ENCODE peak calls at places on chromosomes 3 and 15, in six cellular contexts. One of them, this sample, is unnamed.

GRCh38 chr15:96332854-96333193 is 2.3 kb downstream of the NR2F2 start:
- DNase-seq in AG09309: no peak
- DNase-seq in stimulated activated CD8-positive, alpha-beta memory T cell treated with anti-CD3 and anti-CD28 coated beads, Interleukin-7, amount 100 ng/mL, for 1 hour: no peak
- DNase-seq in globus pallidus: no peak
- DNase-seq in upper lobe of right lung: no peak
- DNase-seq in C1 segment of cervical spinal cord: no peak
- DNase-seq in this sample: no peak

GRCh38 chr15:85334241-85334640 is 46.2 kb upstream of the AKAP13 start:
- DNase-seq in globus pallidus: no peak
- DNase-seq in stimulated activated CD8-positive, alpha-beta memory T cell treated with anti-CD3 and anti-CD28 coated beads, Interleukin-7, amount 100 ng/mL, for 1 hour: no peak
- DNase-seq in C1 segment of cervical spinal cord: no peak
- DNase-seq in upper lobe of right lung: no peak
- DNase-seq in AG09309: no peak
- DNase-seq in this sample: no peak

GRCh38 chr3:175342196-175342595 is 483.1 kb downstream of the NAALADL2 start:
- DNase-seq in stimulated activated CD8-positive, alpha-beta memory T cell treated with anti-CD3 and anti-CD28 coated beads, Interleukin-7, amount 100 ng/mL, for 1 hour: no peak
- DNase-seq in AG09309: no peak
- DNase-seq in globus pallidus: no peak
- DNase-seq in upper lobe of right lung: no peak
- DNase-seq in C1 segment of cervical spinal cord: no peak
- DNase-seq in this sample: no peak

GRCh38 chr3:30775070-30775469 is 119.4 kb downstream of the GADL1 start:
- DNase-seq in AG09309: no peak
- DNase-seq in stimulated activated CD8-positive, alpha-beta memory T cell treated with anti-CD3 and anti-CD28 coated beads, Interleukin-7, amount 100 ng/mL, for 1 hour: no peak
- DNase-seq in upper lobe of right lung: no peak
- DNase-seq in globus pallidus: no peak
- DNase-seq in C1 segment of cervical spinal cord: no peak
- DNase-seq in this sample: no peak

GRCh38 chr15:82803793-82804574 is 1.9 kb downstream of the FSD2 start:
- DNase-seq in globus pallidus: no peak
- DNase-seq in AG09309: no peak
- DNase-seq in stimulated activated CD8-positive, alpha-beta memory T cell treated with anti-CD3 and anti-CD28 coated beads, Interleukin-7, amount 100 ng/mL, for 1 hour: no peak
- DNase-seq in C1 segment of cervical spinal cord: no peak
- DNase-seq in upper lobe of right lung: no peak
- DNase-seq in this sample: no peak

GRCh38 chr3:36332139-36332538 is 48.2 kb upstream of the STAC start:
- DNase-seq in stimulated activated CD8-positive, alpha-beta memory T cell treated with anti-CD3 and anti-CD28 coated beads, Interleukin-7, amount 100 ng/mL, for 1 hour: no peak
- DNase-seq in AG09309: no peak
- DNase-seq in globus pallidus: no peak
- DNase-seq in upper lobe of right lung: no peak
- DNase-seq in C1 segment of cervical spinal cord: no peak
- DNase-seq in this sample: no peak

GRCh38 chr3:105278688-105279087 is 88.0 kb upstream of the ALCAM start:
- DNase-seq in AG09309: no peak
- DNase-seq in globus pallidus: no peak
- DNase-seq in C1 segment of cervical spinal cord: no peak
- DNase-seq in upper lobe of right lung: no peak
- DNase-seq in stimulated activated CD8-positive, alpha-beta memory T cell treated with anti-CD3 and anti-CD28 coated beads, Interleukin-7, amount 100 ng/mL, for 1 hour: no peak
- DNase-seq in this sample: no peak

GRCh38 chr3:106001923-106002322 is 133.1 kb upstream of the CBLB start:
- DNase-seq in upper lobe of right lung: no peak
- DNase-seq in C1 segment of cervical spinal cord: no peak
- DNase-seq in globus pallidus: no peak
- DNase-seq in stimulated activated CD8-positive, alpha-beta memory T cell treated with anti-CD3 and anti-CD28 coated beads, Interleukin-7, amount 100 ng/mL, for 1 hour: no peak
- DNase-seq in AG09309: no peak
- DNase-seq in this sample: no peak

GRCh38 chr3:20185364-20185732 is 658 bp downstream of the SGO1 start:
- DNase-seq in stimulated activated CD8-positive, alpha-beta memory T cell treated with anti-CD3 and anti-CD28 coated beads, Interleukin-7, amount 100 ng/mL, for 1 hour: no peak
- DNase-seq in AG09309: no peak
- DNase-seq in upper lobe of right lung: no peak
- DNase-seq in globus pallidus: no peak
- DNase-seq in C1 segment of cervical spinal cord: no peak
- DNase-seq in this sample: peak

GRCh38 chr3:99388736-99389135 is 249.7 kb upstream of the COL8A1 start:
- DNase-seq in AG09309: no peak
- DNase-seq in globus pallidus: no peak
- DNase-seq in stimulated activated CD8-positive, alpha-beta memory T cell treated with anti-CD3 and anti-CD28 coated beads, Interleukin-7, amount 100 ng/mL, for 1 hour: no peak
- DNase-seq in upper lobe of right lung: no peak
- DNase-seq in C1 segment of cervical spinal cord: no peak
- DNase-seq in this sample: no peak

GRCh38 chr15:67068724-67069400 is 3.5 kb downstream of the SMAD3 start:
- DNase-seq in upper lobe of right lung: no peak
- DNase-seq in stimulated activated CD8-positive, alpha-beta memory T cell treated with anti-CD3 and anti-CD28 coated beads, Interleukin-7, amount 100 ng/mL, for 1 hour: no peak
- DNase-seq in C1 segment of cervical spinal cord: no peak
- DNase-seq in AG09309: no peak
- DNase-seq in globus pallidus: no peak
- DNase-seq in this sample: no peak

GRCh38 chr3:119580148-119580760 is 962 bp downstream of the ADPRH start:
- DNase-seq in globus pallidus: peak
- DNase-seq in stimulated activated CD8-positive, alpha-beta memory T cell treated with anti-CD3 and anti-CD28 coated beads, Interleukin-7, amount 100 ng/mL, for 1 hour: no peak
- DNase-seq in AG09309: no peak
- DNase-seq in C1 segment of cervical spinal cord: peak
- DNase-seq in upper lobe of right lung: peak
- DNase-seq in this sample: no peak

GRCh38 chr15:57537072-57537471 is 54.6 kb upstream of the MYZAP start:
- DNase-seq in AG09309: peak
- DNase-seq in globus pallidus: no peak
- DNase-seq in upper lobe of right lung: no peak
- DNase-seq in C1 segment of cervical spinal cord: peak
- DNase-seq in stimulated activated CD8-positive, alpha-beta memory T cell treated with anti-CD3 and anti-CD28 coated beads, Interleukin-7, amount 100 ng/mL, for 1 hour: no peak
- DNase-seq in this sample: peak

GRCh38 chr3:168933614-168934013 is 729.9 kb downstream of the MECOM start:
- DNase-seq in globus pallidus: no peak
- DNase-seq in AG09309: peak
- DNase-seq in upper lobe of right lung: no peak
- DNase-seq in C1 segment of cervical spinal cord: no peak
- DNase-seq in stimulated activated CD8-positive, alpha-beta memory T cell treated with anti-CD3 and anti-CD28 coated beads, Interleukin-7, amount 100 ng/mL, for 1 hour: no peak
- DNase-seq in this sample: peak

GRCh38 chr3:196640501-196640968 is 1.0 kb downstream of the NRROS start:
- DNase-seq in AG09309: no peak
- DNase-seq in upper lobe of right lung: peak
- DNase-seq in stimulated activated CD8-positive, alpha-beta memory T cell treated with anti-CD3 and anti-CD28 coated beads, Interleukin-7, amount 100 ng/mL, for 1 hour: no peak
- DNase-seq in C1 segment of cervical spinal cord: no peak
- DNase-seq in globus pallidus: no peak
- DNase-seq in this sample: no peak

GRCh38 chr3:136512391-136512790 is 239.8 kb downstream of the STAG1 start:
- DNase-seq in C1 segment of cervical spinal cord: no peak
- DNase-seq in upper lobe of right lung: no peak
- DNase-seq in AG09309: peak
- DNase-seq in globus pallidus: no peak
- DNase-seq in stimulated activated CD8-positive, alpha-beta memory T cell treated with anti-CD3 and anti-CD28 coated beads, Interleukin-7, amount 100 ng/mL, for 1 hour: no peak
- DNase-seq in this sample: peak

GRCh38 chr15:72182673-72183072 is 14.9 kb downstream of the GRAMD2A start:
- DNase-seq in globus pallidus: no peak
- DNase-seq in upper lobe of right lung: no peak
- DNase-seq in stimulated activated CD8-positive, alpha-beta memory T cell treated with anti-CD3 and anti-CD28 coated beads, Interleukin-7, amount 100 ng/mL, for 1 hour: no peak
- DNase-seq in C1 segment of cervical spinal cord: no peak
- DNase-seq in AG09309: no peak
- DNase-seq in this sample: no peak

GRCh38 chr15:39680868-39681267 is 100.0 kb downstream of the THBS1 start:
- DNase-seq in C1 segment of cervical spinal cord: no peak
- DNase-seq in globus pallidus: no peak
- DNase-seq in upper lobe of right lung: no peak
- DNase-seq in stimulated activated CD8-positive, alpha-beta memory T cell treated with anti-CD3 and anti-CD28 coated beads, Interleukin-7, amount 100 ng/mL, for 1 hour: no peak
- DNase-seq in AG09309: peak
- DNase-seq in this sample: peak

GRCh38 chr15:77335298-77335697 is 84.6 kb downstream of the PEAK1 start:
- DNase-seq in AG09309: no peak
- DNase-seq in upper lobe of right lung: no peak
- DNase-seq in stimulated activated CD8-positive, alpha-beta memory T cell treated with anti-CD3 and anti-CD28 coated beads, Interleukin-7, amount 100 ng/mL, for 1 hour: no peak
- DNase-seq in globus pallidus: peak
- DNase-seq in C1 segment of cervical spinal cord: peak
- DNase-seq in this sample: no peak

GRCh38 chr3:9056581-9056980 is 93.3 kb upstream of the RAD18 start:
- DNase-seq in globus pallidus: peak
- DNase-seq in stimulated activated CD8-positive, alpha-beta memory T cell treated with anti-CD3 and anti-CD28 coated beads, Interleukin-7, amount 100 ng/mL, for 1 hour: no peak
- DNase-seq in upper lobe of right lung: no peak
- DNase-seq in AG09309: no peak
- DNase-seq in C1 segment of cervical spinal cord: no peak
- DNase-seq in this sample: no peak

GRCh38 chr3:195177432-195178123 is 93.4 kb downstream of the XXYLT1 start:
- DNase-seq in AG09309: no peak
- DNase-seq in globus pallidus: no peak
- DNase-seq in C1 segment of cervical spinal cord: no peak
- DNase-seq in upper lobe of right lung: no peak
- DNase-seq in stimulated activated CD8-positive, alpha-beta memory T cell treated with anti-CD3 and anti-CD28 coated beads, Interleukin-7, amount 100 ng/mL, for 1 hour: no peak
- DNase-seq in this sample: no peak

GRCh38 chr15:66006986-66007385 is 137.7 kb downstream of the RAB11A start:
- DNase-seq in upper lobe of right lung: no peak
- DNase-seq in C1 segment of cervical spinal cord: no peak
- DNase-seq in AG09309: peak
- DNase-seq in globus pallidus: no peak
- DNase-seq in stimulated activated CD8-positive, alpha-beta memory T cell treated with anti-CD3 and anti-CD28 coated beads, Interleukin-7, amount 100 ng/mL, for 1 hour: no peak
- DNase-seq in this sample: no peak

GRCh38 chr3:52520716-52521487 is 12.8 kb downstream of the NT5DC2 start:
- DNase-seq in globus pallidus: no peak
- DNase-seq in C1 segment of cervical spinal cord: no peak
- DNase-seq in upper lobe of right lung: no peak
- DNase-seq in AG09309: no peak
- DNase-seq in stimulated activated CD8-positive, alpha-beta memory T cell treated with anti-CD3 and anti-CD28 coated beads, Interleukin-7, amount 100 ng/mL, for 1 hour: no peak
- DNase-seq in this sample: no peak

GRCh38 chr3:43895573-43895972 is 204.8 kb downstream of the ABHD5 start:
- DNase-seq in stimulated activated CD8-positive, alpha-beta memory T cell treated with anti-CD3 and anti-CD28 coated beads, Interleukin-7, amount 100 ng/mL, for 1 hour: no peak
- DNase-seq in upper lobe of right lung: no peak
- DNase-seq in C1 segment of cervical spinal cord: no peak
- DNase-seq in AG09309: no peak
- DNase-seq in globus pallidus: no peak
- DNase-seq in this sample: no peak

GRCh38 chr3:20450611-20451010 is 264.6 kb upstream of the SGO1 start:
- DNase-seq in stimulated activated CD8-positive, alpha-beta memory T cell treated with anti-CD3 and anti-CD28 coated beads, Interleukin-7, amount 100 ng/mL, for 1 hour: no peak
- DNase-seq in globus pallidus: no peak
- DNase-seq in upper lobe of right lung: no peak
- DNase-seq in C1 segment of cervical spinal cord: no peak
- DNase-seq in AG09309: no peak
- DNase-seq in this sample: no peak

GRCh38 chr3:150890320-150890719 is 14.9 kb downstream of the MINDY4B start:
- DNase-seq in stimulated activated CD8-positive, alpha-beta memory T cell treated with anti-CD3 and anti-CD28 coated beads, Interleukin-7, amount 100 ng/mL, for 1 hour: no peak
- DNase-seq in C1 segment of cervical spinal cord: no peak
- DNase-seq in AG09309: peak
- DNase-seq in upper lobe of right lung: no peak
- DNase-seq in globus pallidus: no peak
- DNase-seq in this sample: no peak

GRCh38 chr3:119497824-119498187 is 541 bp upstream of the TIMMDC1 start:
- DNase-seq in C1 segment of cervical spinal cord: no peak
- DNase-seq in AG09309: no peak
- DNase-seq in upper lobe of right lung: no peak
- DNase-seq in stimulated activated CD8-positive, alpha-beta memory T cell treated with anti-CD3 and anti-CD28 coated beads, Interleukin-7, amount 100 ng/mL, for 1 hour: no peak
- DNase-seq in globus pallidus: peak
- DNase-seq in this sample: peak

GRCh38 chr3:101845405-101845804 is 3.9 kb upstream of the NFKBIZ start:
- DNase-seq in upper lobe of right lung: no peak
- DNase-seq in C1 segment of cervical spinal cord: no peak
- DNase-seq in globus pallidus: no peak
- DNase-seq in stimulated activated CD8-positive, alpha-beta memory T cell treated with anti-CD3 and anti-CD28 coated beads, Interleukin-7, amount 100 ng/mL, for 1 hour: no peak
- DNase-seq in AG09309: no peak
- DNase-seq in this sample: no peak

GRCh38 chr3:79247367-79248103 is 520.3 kb downstream of the ROBO1 start:
- DNase-seq in C1 segment of cervical spinal cord: no peak
- DNase-seq in AG09309: no peak
- DNase-seq in globus pallidus: no peak
- DNase-seq in stimulated activated CD8-positive, alpha-beta memory T cell treated with anti-CD3 and anti-CD28 coated beads, Interleukin-7, amount 100 ng/mL, for 1 hour: no peak
- DNase-seq in upper lobe of right lung: no peak
- DNase-seq in this sample: no peak

GRCh38 chr3:139307072-139307491 is 36.7 kb upstream of the MRPS22 start:
- DNase-seq in stimulated activated CD8-positive, alpha-beta memory T cell treated with anti-CD3 and anti-CD28 coated beads, Interleukin-7, amount 100 ng/mL, for 1 hour: no peak
- DNase-seq in upper lobe of right lung: no peak
- DNase-seq in C1 segment of cervical spinal cord: no peak
- DNase-seq in AG09309: no peak
- DNase-seq in globus pallidus: no peak
- DNase-seq in this sample: no peak

GRCh38 chr15:75620776-75621536 is 4.6 kb downstream of the SNUPN start:
- DNase-seq in C1 segment of cervical spinal cord: no peak
- DNase-seq in stimulated activated CD8-positive, alpha-beta memory T cell treated with anti-CD3 and anti-CD28 coated beads, Interleukin-7, amount 100 ng/mL, for 1 hour: no peak
- DNase-seq in AG09309: peak
- DNase-seq in upper lobe of right lung: peak
- DNase-seq in globus pallidus: no peak
- DNase-seq in this sample: peak